ENCODE peak calls at places on chromosomes 16 and 17, in eight cellular contexts. Z is tibial nerve, L is testis, A is H54, T is H1, N is body of pancreas, U is A549, R is sigmoid colon. K is an unnamed sample.

GRCh38 chr16:86730086-86730485 is 151.7 kb downstream of the FOXL1 start:
- DNase-seq in Z (no peak), N (no peak), R (peak; percentile 15), L (no peak), A (no peak), T (no peak), U (no peak), K (no peak)

GRCh38 chr16:84460406-84461028 is 43.9 kb downstream of the MEAK7 start:
- DNase-seq in A (no peak), Z (no peak), T (no peak), U (no peak), R (no peak), L (peak; percentile 8), N (no peak), K (peak; percentile 6)

GRCh38 chr17:28592260-28592659 is 6.6 kb downstream of the SPAG5 start:
- DNase-seq in T (no peak), L (no peak), U (no peak), Z (no peak), R (no peak), A (no peak), N (no peak), K (no peak)

GRCh38 chr17:72121164-72122001 is 563 bp downstream of the SOX9 start:
- DNase-seq in T (peak; percentile 81), N (peak; percentile 59), L (no peak), Z (no peak), U (peak; percentile 60), R (peak; percentile 72), A (peak; percentile 49), K (no peak)

GRCh38 chr17:59342681-59343127 is 11.2 kb downstream of the YPEL2 start:
- DNase-seq in U (no peak), Z (no peak), R (no peak), T (no peak), L (no peak), A (no peak), N (no peak), K (no peak)

GRCh38 chr17:69594641-69595040 is 180.1 kb downstream of the MAP2K6 start:
- DNase-seq in U (no peak), T (no peak), N (no peak), R (no peak), L (no peak), A (no peak), Z (no peak), K (no peak)

GRCh38 chr17:61402978-61403845 is 3.6 kb downstream of the TBX2 start:
- DNase-seq in Z (peak; percentile 3), N (no peak), L (no peak), R (no peak), U (no peak), T (peak; percentile 61), A (no peak), K (peak; percentile 15)

GRCh38 chr16:69848635-69849545 is 86.8 kb downstream of the WWP2 start:
- DNase-seq in L (peak; percentile 79), T (no peak), Z (peak; percentile 58), A (peak; percentile 78), N (peak; percentile 94), R (peak; percentile 93), U (no peak), K (peak; percentile 82)

GRCh38 chr16:49883111-49883829 is 27.4 kb upstream of the ZNF423 start:
- DNase-seq in L (no peak), N (no peak), T (no peak), U (no peak), R (no peak), A (no peak), Z (no peak), K (no peak)

GRCh38 chr17:59377410-59377809 is 46.0 kb downstream of the YPEL2 start:
- DNase-seq in U (no peak), N (no peak), R (peak; percentile 54), A (peak; percentile 27), T (no peak), L (no peak), Z (no peak), K (no peak)

GRCh38 chr16:54136276-54136625 is 150.3 kb downstream of the IRX3 start:
- DNase-seq in Z (no peak), N (no peak), A (peak; percentile 42), U (no peak), T (no peak), R (no peak), L (no peak), K (no peak)

GRCh38 chr16:64468515-64469090 is 653.3 kb downstream of the CDH11 start:
- DNase-seq in L (no peak), Z (no peak), T (no peak), R (no peak), U (no peak), A (no peak), N (no peak), K (no peak)

GRCh38 chr17:30238003-30238344 is 2.5 kb upstream of the SLC6A4 start:
- DNase-seq in U (no peak), T (no peak), Z (no peak), A (no peak), N (no peak), R (no peak), L (no peak), K (no peak)

GRCh38 chr16:70686376-70687171 is 721 bp upstream of the MTSS2 start:
- DNase-seq in U (no peak), A (no peak), L (no peak), Z (no peak), N (no peak), R (no peak), T (no peak), K (no peak)

DNA sequence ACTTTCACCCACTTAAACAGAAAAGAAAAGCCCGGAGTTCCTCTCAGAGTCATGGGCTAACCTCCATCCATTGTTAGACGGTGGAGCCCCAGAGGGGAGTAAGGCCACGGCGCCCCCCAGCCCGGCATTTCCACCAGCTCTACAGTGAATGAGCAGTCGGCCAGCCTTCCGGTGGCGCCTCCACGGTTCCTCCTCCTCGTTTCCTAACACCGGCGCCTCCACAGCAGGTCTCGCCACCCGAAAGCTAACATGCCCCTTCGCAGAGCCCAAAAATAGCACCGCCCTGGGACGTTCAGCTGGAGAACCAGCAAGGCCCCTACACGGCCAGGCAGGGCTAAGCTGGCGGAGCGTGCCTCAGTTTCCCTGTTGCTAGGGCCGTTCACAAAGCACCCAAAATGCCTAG is 858 bp downstream of the MMD start:
- DNase-seq in N (peak; percentile 32), U (peak; percentile 41), Z (peak; percentile 23), T (peak; percentile 56), L (peak; percentile 39), A (no peak), R (peak; percentile 86), K (peak; percentile 39)
- TF ChIP-seq POLR2A in N (peak; percentile 3), U (no peak), Z (no peak), T (no peak), L (no peak), A (no peak), R (no peak), K (no peak)

GRCh38 chr16:82627811-82628339 is 1.1 kb downstream of the CDH13 start:
- DNase-seq in T (no peak), U (no peak), L (no peak), N (no peak), A (peak; percentile 63), Z (no peak), R (peak; percentile 57), K (peak; percentile 38)
- TF ChIP-seq POLR2A in T (no peak), U (no peak), L (no peak), N (no peak), A (peak; percentile 74), Z (no peak), R (no peak), K (no peak)

GRCh38 chr17:76493505-76494167 is 7.6 kb downstream of the RHBDF2 start:
- DNase-seq in N (peak; percentile 26), A (no peak), T (no peak), R (no peak), L (no peak), U (no peak), Z (no peak), K (no peak)
- TF ChIP-seq POLR2A in N (no peak), A (no peak), T (no peak), R (no peak), L (no peak), U (no peak), Z (no peak), K (no peak)

GRCh38 chr17:32385121-32385520 is 35.2 kb downstream of the ZNF207 start:
- DNase-seq in R (no peak), U (no peak), N (no peak), A (no peak), T (no peak), Z (no peak), L (no peak), K (no peak)
- TF ChIP-seq POLR2A in R (no peak), U (no peak), N (no peak), A (no peak), T (no peak), Z (no peak), L (no peak), K (no peak)

GRCh38 chr17:79913451-79913850 is 74.2 kb upstream of the CBX4 start:
- DNase-seq in N (no peak), R (no peak), U (no peak), L (no peak), Z (no peak), A (no peak), T (no peak), K (no peak)
- TF ChIP-seq POLR2A in N (no peak), R (no peak), U (no peak), L (no peak), Z (no peak), A (no peak), T (no peak), K (no peak)

GRCh38 chr17:44137891-44138709 is 3.6 kb upstream of the HROB start:
- DNase-seq in U (peak; percentile 99), T (peak; percentile 66), L (peak; percentile 28), R (peak; percentile 94), Z (peak; percentile 69), N (peak; percentile 81), A (peak; percentile 97), K (peak; percentile 88)
- TF ChIP-seq POLR2A in U (no peak), T (no peak), L (no peak), R (no peak), Z (peak; percentile 43), N (no peak), A (no peak), K (no peak)

DNA sequence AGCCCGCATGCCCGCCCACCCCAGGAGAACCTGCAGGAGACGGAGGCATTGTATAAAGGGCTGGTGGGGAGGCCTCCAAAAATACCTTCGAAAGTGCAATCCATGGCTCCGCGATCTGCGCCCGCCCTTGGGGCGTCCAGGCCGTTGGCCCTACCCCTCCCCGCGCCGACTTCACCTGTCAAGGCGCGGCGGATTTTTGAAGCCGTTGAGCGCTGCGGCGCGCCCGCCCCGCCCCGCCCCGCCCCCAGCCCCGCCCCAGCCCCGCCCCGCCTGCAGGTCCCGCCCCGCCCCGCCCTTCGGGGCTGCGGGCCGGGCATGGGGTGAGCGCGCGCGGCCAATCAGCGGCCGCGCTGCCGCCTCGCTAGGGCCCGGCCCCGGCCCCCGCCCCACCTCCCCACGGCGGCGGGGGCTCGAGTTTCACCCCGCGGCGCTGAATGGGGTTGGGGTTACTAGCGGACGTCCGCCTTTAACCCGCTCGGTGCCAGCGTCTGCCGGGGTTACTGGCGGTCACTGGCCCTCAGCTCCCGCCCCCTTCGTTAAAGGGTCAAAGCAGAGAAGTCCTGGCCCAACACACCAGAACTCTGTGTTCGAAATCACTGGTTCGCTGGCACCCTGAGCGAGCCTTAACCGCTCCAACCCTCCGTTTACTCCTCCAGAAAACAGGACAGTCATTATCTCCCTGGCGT is 13.2 kb downstream of the SREBF1 start:
- DNase-seq in T (peak; percentile 93), Z (peak; percentile 77), L (peak; percentile 89), A (peak; percentile 100), U (peak; percentile 98), N (peak; percentile 88), R (peak; percentile 96), K (peak; percentile 87)
- TF ChIP-seq POLR2A in T (no peak), Z (no peak), L (no peak), A (no peak), U (no peak), N (no peak), R (no peak), K (no peak)